ENCODE peak calls at places on chromosomes 5 and 9, in ten cellular contexts. One of them, this sample, is unnamed.

GRCh38 chr5:164233796-164234195 is 728.4 kb downstream of the MAT2B start:
- DNase-seq in CD8-positive, alpha-beta T cell: no peak
- DNase-seq in fibroblast of mammary gland: peak; percentile 43
- DNase-seq in CD4-positive, alpha-beta T cell: no peak
- DNase-seq in upper lobe of right lung: no peak
- DNase-seq in astrocyte of the cerebellum: peak; percentile 82
- DNase-seq in WTC11: no peak
- DNase-seq in fibroblast of the aortic adventitia: peak; percentile 70
- DNase-seq in thoracic aorta: no peak
- DNase-seq in foreskin fibroblast: no peak
- DNase-seq in this sample: no peak

GRCh38 chr5:150284311-150284710 is 5.3 kb downstream of the CAMK2A start:
- DNase-seq in CD8-positive, alpha-beta T cell: no peak
- DNase-seq in fibroblast of mammary gland: no peak
- DNase-seq in CD4-positive, alpha-beta T cell: no peak
- DNase-seq in upper lobe of right lung: no peak
- DNase-seq in astrocyte of the cerebellum: no peak
- DNase-seq in WTC11: no peak
- DNase-seq in fibroblast of the aortic adventitia: no peak
- DNase-seq in thoracic aorta: no peak
- DNase-seq in foreskin fibroblast: no peak
- DNase-seq in this sample: no peak

GRCh38 chr5:124726631-124727362 is 19.6 kb downstream of the ZNF608 start:
- DNase-seq in CD8-positive, alpha-beta T cell: no peak
- DNase-seq in fibroblast of mammary gland: no peak
- DNase-seq in CD4-positive, alpha-beta T cell: no peak
- DNase-seq in upper lobe of right lung: no peak
- DNase-seq in astrocyte of the cerebellum: no peak
- DNase-seq in WTC11: no peak
- DNase-seq in fibroblast of the aortic adventitia: no peak
- DNase-seq in thoracic aorta: no peak
- DNase-seq in foreskin fibroblast: no peak
- DNase-seq in this sample: no peak

GRCh38 chr5:116372931-116373597 is 201.6 kb downstream of the SEMA6A start:
- DNase-seq in CD8-positive, alpha-beta T cell: no peak
- DNase-seq in fibroblast of mammary gland: no peak
- DNase-seq in CD4-positive, alpha-beta T cell: no peak
- DNase-seq in upper lobe of right lung: no peak
- DNase-seq in astrocyte of the cerebellum: no peak
- DNase-seq in WTC11: no peak
- DNase-seq in fibroblast of the aortic adventitia: no peak
- DNase-seq in thoracic aorta: no peak
- DNase-seq in foreskin fibroblast: no peak
- DNase-seq in this sample: no peak

GRCh38 chr9:12878342-12878978 is 103.6 kb downstream of the LURAP1L start:
- DNase-seq in CD8-positive, alpha-beta T cell: no peak
- DNase-seq in fibroblast of mammary gland: peak; percentile 55
- DNase-seq in CD4-positive, alpha-beta T cell: no peak
- DNase-seq in upper lobe of right lung: no peak
- DNase-seq in astrocyte of the cerebellum: no peak
- DNase-seq in WTC11: no peak
- DNase-seq in fibroblast of the aortic adventitia: peak; percentile 13
- DNase-seq in thoracic aorta: no peak
- DNase-seq in foreskin fibroblast: peak; percentile 32
- DNase-seq in this sample: no peak

GRCh38 chr5:2876183-2876582 is 124.7 kb upstream of the IRX2 start:
- DNase-seq in CD8-positive, alpha-beta T cell: no peak
- DNase-seq in fibroblast of mammary gland: no peak
- DNase-seq in CD4-positive, alpha-beta T cell: no peak
- DNase-seq in upper lobe of right lung: peak; percentile 8
- DNase-seq in astrocyte of the cerebellum: no peak
- DNase-seq in WTC11: no peak
- DNase-seq in fibroblast of the aortic adventitia: no peak
- DNase-seq in thoracic aorta: no peak
- DNase-seq in foreskin fibroblast: no peak
- DNase-seq in this sample: no peak

GRCh38 chr9:125405938-125406811 is 144.5 kb downstream of the GAPVD1 start:
- DNase-seq in CD8-positive, alpha-beta T cell: no peak
- DNase-seq in fibroblast of mammary gland: peak; percentile 66
- DNase-seq in CD4-positive, alpha-beta T cell: no peak
- DNase-seq in upper lobe of right lung: no peak
- DNase-seq in astrocyte of the cerebellum: no peak
- DNase-seq in WTC11: no peak
- DNase-seq in fibroblast of the aortic adventitia: no peak
- DNase-seq in thoracic aorta: no peak
- DNase-seq in foreskin fibroblast: no peak
- DNase-seq in this sample: no peak

GRCh38 chr5:72847439-72847838 is 31.0 kb downstream of the TNPO1 start:
- DNase-seq in CD8-positive, alpha-beta T cell: no peak
- DNase-seq in fibroblast of mammary gland: no peak
- DNase-seq in CD4-positive, alpha-beta T cell: no peak
- DNase-seq in upper lobe of right lung: no peak
- DNase-seq in astrocyte of the cerebellum: no peak
- DNase-seq in WTC11: no peak
- DNase-seq in fibroblast of the aortic adventitia: peak; percentile 52
- DNase-seq in thoracic aorta: no peak
- DNase-seq in foreskin fibroblast: no peak
- DNase-seq in this sample: no peak

GRCh38 chr5:129906177-129906887 is 2.1 kb downstream of the CHSY3 start:
- DNase-seq in CD8-positive, alpha-beta T cell: no peak
- DNase-seq in fibroblast of mammary gland: peak; percentile 71
- DNase-seq in CD4-positive, alpha-beta T cell: no peak
- DNase-seq in upper lobe of right lung: peak; percentile 47
- DNase-seq in astrocyte of the cerebellum: peak; percentile 24
- DNase-seq in WTC11: peak; percentile 30
- DNase-seq in fibroblast of the aortic adventitia: peak; percentile 57
- DNase-seq in thoracic aorta: no peak
- DNase-seq in foreskin fibroblast: peak; percentile 33
- DNase-seq in this sample: no peak

GRCh38 chr5:93899026-93899600 is 157.7 kb upstream of the POU5F2 start:
- DNase-seq in CD8-positive, alpha-beta T cell: no peak
- DNase-seq in fibroblast of mammary gland: peak; percentile 11
- DNase-seq in CD4-positive, alpha-beta T cell: no peak
- DNase-seq in upper lobe of right lung: no peak
- DNase-seq in astrocyte of the cerebellum: no peak
- DNase-seq in WTC11: no peak
- DNase-seq in fibroblast of the aortic adventitia: no peak
- DNase-seq in thoracic aorta: no peak
- DNase-seq in foreskin fibroblast: no peak
- DNase-seq in this sample: no peak
- TF ChIP-seq CTCF in CD8-positive, alpha-beta T cell: peak; percentile 56
- TF ChIP-seq CTCF in fibroblast of mammary gland: peak; percentile 41
- TF ChIP-seq CTCF in CD4-positive, alpha-beta T cell: peak; percentile 48
- TF ChIP-seq CTCF in upper lobe of right lung: peak; percentile 39
- TF ChIP-seq CTCF in astrocyte of the cerebellum: peak; percentile 18
- TF ChIP-seq CTCF in WTC11: peak; percentile 58
- TF ChIP-seq CTCF in fibroblast of the aortic adventitia: peak; percentile 30
- TF ChIP-seq CTCF in thoracic aorta: peak; percentile 18
- TF ChIP-seq CTCF in foreskin fibroblast: peak; percentile 6
- TF ChIP-seq CTCF in this sample: peak; percentile 78

GRCh38 chr5:107103522-107103921 is 567.2 kb downstream of the EFNA5 start:
- DNase-seq in CD8-positive, alpha-beta T cell: no peak
- DNase-seq in fibroblast of mammary gland: no peak
- DNase-seq in CD4-positive, alpha-beta T cell: no peak
- DNase-seq in upper lobe of right lung: no peak
- DNase-seq in astrocyte of the cerebellum: no peak
- DNase-seq in WTC11: no peak
- DNase-seq in fibroblast of the aortic adventitia: no peak
- DNase-seq in thoracic aorta: no peak
- DNase-seq in foreskin fibroblast: no peak
- DNase-seq in this sample: no peak

GRCh38 chr5:107104774-107105050 is 566.0 kb downstream of the EFNA5 start:
- DNase-seq in CD8-positive, alpha-beta T cell: no peak
- DNase-seq in fibroblast of mammary gland: no peak
- DNase-seq in CD4-positive, alpha-beta T cell: no peak
- DNase-seq in upper lobe of right lung: no peak
- DNase-seq in astrocyte of the cerebellum: no peak
- DNase-seq in WTC11: no peak
- DNase-seq in fibroblast of the aortic adventitia: peak; percentile 9
- DNase-seq in thoracic aorta: no peak
- DNase-seq in foreskin fibroblast: no peak
- DNase-seq in this sample: no peak

GRCh38 chr5:107104040-107104773 is 566.5 kb downstream of the EFNA5 start:
- DNase-seq in CD8-positive, alpha-beta T cell: no peak
- DNase-seq in fibroblast of mammary gland: no peak
- DNase-seq in CD4-positive, alpha-beta T cell: no peak
- DNase-seq in upper lobe of right lung: no peak
- DNase-seq in astrocyte of the cerebellum: no peak
- DNase-seq in WTC11: peak; percentile 16
- DNase-seq in fibroblast of the aortic adventitia: no peak
- DNase-seq in thoracic aorta: no peak
- DNase-seq in foreskin fibroblast: no peak
- DNase-seq in this sample: no peak

GRCh38 chr5:107100121-107100520 is 570.6 kb downstream of the EFNA5 start:
- DNase-seq in CD8-positive, alpha-beta T cell: no peak
- DNase-seq in fibroblast of mammary gland: no peak
- DNase-seq in CD4-positive, alpha-beta T cell: no peak
- DNase-seq in upper lobe of right lung: no peak
- DNase-seq in astrocyte of the cerebellum: no peak
- DNase-seq in WTC11: no peak
- DNase-seq in fibroblast of the aortic adventitia: no peak
- DNase-seq in thoracic aorta: no peak
- DNase-seq in foreskin fibroblast: no peak
- DNase-seq in this sample: no peak
- TF ChIP-seq CTCF in CD8-positive, alpha-beta T cell: no peak
- TF ChIP-seq CTCF in fibroblast of mammary gland: no peak
- TF ChIP-seq CTCF in CD4-positive, alpha-beta T cell: no peak
- TF ChIP-seq CTCF in upper lobe of right lung: no peak
- TF ChIP-seq CTCF in astrocyte of the cerebellum: no peak
- TF ChIP-seq CTCF in WTC11: no peak
- TF ChIP-seq CTCF in fibroblast of the aortic adventitia: no peak
- TF ChIP-seq CTCF in thoracic aorta: no peak
- TF ChIP-seq CTCF in foreskin fibroblast: no peak
- TF ChIP-seq CTCF in this sample: no peak

DNA sequence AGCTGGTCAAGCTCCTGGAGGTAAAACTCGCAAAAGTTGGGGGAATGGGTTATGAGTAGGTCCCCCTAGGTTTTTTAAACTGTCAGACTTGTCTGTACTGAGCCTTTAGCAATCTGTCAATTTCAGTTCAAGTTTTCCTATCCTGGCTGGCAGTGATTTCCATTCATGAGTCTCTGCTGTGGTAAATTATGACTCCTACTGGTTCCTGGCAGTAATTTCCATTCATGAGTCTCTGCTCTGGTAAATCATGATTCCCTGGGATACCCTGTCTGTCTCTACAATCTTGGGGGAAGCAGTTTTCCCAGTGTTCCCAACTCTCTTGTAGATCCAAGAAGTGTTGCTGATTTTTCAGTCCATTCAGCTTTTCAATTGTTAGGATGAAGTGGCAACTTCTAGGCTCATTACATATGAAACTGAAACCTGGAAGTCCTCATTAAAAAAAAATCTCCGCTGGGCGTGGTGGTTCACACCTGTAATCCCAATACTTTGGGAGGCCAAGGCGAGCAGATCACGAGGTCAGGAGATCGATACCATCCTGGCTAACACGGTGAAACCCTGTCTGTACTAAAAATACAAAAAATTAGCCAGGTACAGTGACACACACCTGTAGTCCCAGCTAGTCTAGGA is 91.3 kb upstream of the GPBP1 start:
- DNase-seq in CD8-positive, alpha-beta T cell: no peak
- DNase-seq in fibroblast of mammary gland: peak; percentile 17
- DNase-seq in CD4-positive, alpha-beta T cell: no peak
- DNase-seq in upper lobe of right lung: no peak
- DNase-seq in astrocyte of the cerebellum: peak; percentile 4
- DNase-seq in WTC11: no peak
- DNase-seq in fibroblast of the aortic adventitia: peak; percentile 20
- DNase-seq in thoracic aorta: no peak
- DNase-seq in foreskin fibroblast: no peak
- DNase-seq in this sample: no peak
- TF ChIP-seq CTCF in CD8-positive, alpha-beta T cell: no peak
- TF ChIP-seq CTCF in fibroblast of mammary gland: peak; percentile 21
- TF ChIP-seq CTCF in CD4-positive, alpha-beta T cell: no peak
- TF ChIP-seq CTCF in upper lobe of right lung: no peak
- TF ChIP-seq CTCF in astrocyte of the cerebellum: peak; percentile 25
- TF ChIP-seq CTCF in WTC11: no peak
- TF ChIP-seq CTCF in fibroblast of the aortic adventitia: peak; percentile 36
- TF ChIP-seq CTCF in thoracic aorta: no peak
- TF ChIP-seq CTCF in foreskin fibroblast: peak; percentile 15
- TF ChIP-seq CTCF in this sample: no peak

DNA sequence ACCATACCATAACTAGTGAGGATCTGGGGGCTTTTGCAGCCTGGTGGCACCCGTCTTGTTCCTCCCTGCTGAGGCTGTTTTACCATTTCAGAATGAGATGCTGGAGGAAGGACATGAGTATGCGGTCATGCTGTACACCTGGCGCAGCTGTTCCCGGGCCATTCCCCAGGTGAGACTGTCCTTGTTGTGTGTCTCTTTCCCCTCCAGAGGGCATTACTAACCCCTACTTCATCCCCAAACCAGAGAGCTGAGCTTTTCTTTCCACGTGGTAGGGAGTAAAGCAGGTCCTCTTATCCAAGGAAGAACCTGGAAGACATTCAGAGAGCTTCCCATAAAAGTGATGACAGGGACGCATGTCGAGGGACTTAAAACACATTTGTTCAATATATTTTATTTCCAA is 28.8 kb downstream of the CYFIP2 start:
- DNase-seq in CD8-positive, alpha-beta T cell: no peak
- DNase-seq in fibroblast of mammary gland: no peak
- DNase-seq in CD4-positive, alpha-beta T cell: no peak
- DNase-seq in upper lobe of right lung: no peak
- DNase-seq in astrocyte of the cerebellum: no peak
- DNase-seq in WTC11: no peak
- DNase-seq in fibroblast of the aortic adventitia: no peak
- DNase-seq in thoracic aorta: no peak
- DNase-seq in foreskin fibroblast: no peak
- DNase-seq in this sample: no peak
- TF ChIP-seq CTCF in CD8-positive, alpha-beta T cell: no peak
- TF ChIP-seq CTCF in fibroblast of mammary gland: no peak
- TF ChIP-seq CTCF in CD4-positive, alpha-beta T cell: no peak
- TF ChIP-seq CTCF in upper lobe of right lung: no peak
- TF ChIP-seq CTCF in astrocyte of the cerebellum: no peak
- TF ChIP-seq CTCF in WTC11: no peak
- TF ChIP-seq CTCF in fibroblast of the aortic adventitia: no peak
- TF ChIP-seq CTCF in thoracic aorta: no peak
- TF ChIP-seq CTCF in foreskin fibroblast: no peak
- TF ChIP-seq CTCF in this sample: no peak

DNA sequence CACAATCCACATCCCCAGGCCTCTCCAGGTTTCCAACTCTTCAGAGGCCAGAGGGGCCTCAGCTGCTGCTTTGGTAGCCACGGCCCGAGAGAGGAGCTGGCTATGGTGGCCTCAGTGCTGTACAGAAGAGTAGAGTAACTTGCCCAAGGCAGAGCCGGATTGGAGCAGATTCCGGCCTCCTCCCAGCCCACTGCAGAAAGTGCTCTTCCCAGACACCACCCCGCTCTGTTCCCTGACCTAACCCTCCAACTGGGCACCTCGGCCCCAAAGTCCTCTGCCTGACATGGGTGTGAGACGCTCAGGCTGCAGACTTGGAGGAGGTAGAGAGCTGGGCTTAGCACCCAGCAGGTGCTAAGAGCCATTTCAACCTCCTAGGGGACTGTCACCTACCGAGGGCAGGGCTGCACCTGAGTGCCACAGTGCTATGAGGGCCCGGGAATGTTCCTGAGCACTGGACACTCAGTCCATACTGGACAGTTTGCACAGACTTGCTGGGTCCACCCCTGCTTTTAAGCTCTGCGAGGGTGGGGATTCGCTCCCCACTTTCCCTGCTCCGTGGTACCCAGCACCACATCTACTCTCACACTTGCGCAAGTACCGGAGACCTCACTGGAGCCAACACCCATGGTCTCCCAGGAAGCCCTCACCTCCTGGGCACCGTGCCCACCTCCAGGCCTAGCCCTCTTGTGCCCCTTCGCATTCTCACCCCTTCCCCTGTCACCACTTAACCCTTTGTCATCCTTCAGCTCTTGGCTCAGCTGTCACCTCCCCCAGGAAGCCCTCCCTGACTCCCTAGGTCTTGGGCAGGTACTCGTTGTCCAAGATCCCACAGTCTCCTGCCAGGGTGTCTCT is 49.7 kb downstream of the DBH start:
- DNase-seq in CD8-positive, alpha-beta T cell: no peak
- DNase-seq in fibroblast of mammary gland: no peak
- DNase-seq in CD4-positive, alpha-beta T cell: no peak
- DNase-seq in upper lobe of right lung: peak; percentile 58
- DNase-seq in astrocyte of the cerebellum: no peak
- DNase-seq in WTC11: no peak
- DNase-seq in fibroblast of the aortic adventitia: no peak
- DNase-seq in thoracic aorta: no peak
- DNase-seq in foreskin fibroblast: no peak
- DNase-seq in this sample: no peak
- TF ChIP-seq CTCF in CD8-positive, alpha-beta T cell: no peak
- TF ChIP-seq CTCF in fibroblast of mammary gland: no peak
- TF ChIP-seq CTCF in CD4-positive, alpha-beta T cell: no peak
- TF ChIP-seq CTCF in upper lobe of right lung: no peak
- TF ChIP-seq CTCF in astrocyte of the cerebellum: no peak
- TF ChIP-seq CTCF in WTC11: no peak
- TF ChIP-seq CTCF in fibroblast of the aortic adventitia: no peak
- TF ChIP-seq CTCF in thoracic aorta: no peak
- TF ChIP-seq CTCF in foreskin fibroblast: no peak
- TF ChIP-seq CTCF in this sample: no peak

This sample was measured in mesothelial cell of epicardium.